ENCODE peak calls at places on chromosomes 12 and 14, in seven cellular contexts. J is nucleus accumbens, B is left cardiac atrium, S is RPMI8226, I is HCEC 1CT, Z is M059J, L is HL-60. T is an unnamed sample.

GRCh38 chr12:132181570-132182200 is 37.4 kb downstream of the NOC4L start:
- DNase-seq in I (no peak), B (no peak), S (no peak), L (no peak), Z (no peak), J (no peak), T (no peak)

GRCh38 chr12:104677441-104678089 is 220.8 kb downstream of the CHST11 start:
- DNase-seq in L (no peak), I (no peak), J (no peak), S (no peak), Z (no peak), B (no peak), T (no peak)

GRCh38 chr12:3222935-3223334 is 145.8 kb downstream of the TSPAN9 start:
- DNase-seq in I (no peak), L (no peak), J (no peak), B (no peak), Z (no peak), S (no peak), T (no peak)

GRCh38 chr14:81303258-81303935 is 82.6 kb upstream of the GTF2A1 start:
- DNase-seq in S (peak), J (no peak), B (no peak), I (no peak), L (peak), Z (peak), T (peak)

GRCh38 chr12:12405882-12406281 is 49.0 kb downstream of the BORCS5 start:
- DNase-seq in S (no peak), Z (peak), J (peak), B (no peak), L (no peak), I (no peak), T (no peak)

GRCh38 chr12:1044697-1045096 is 53.7 kb downstream of the ERC1 start:
- DNase-seq in S (no peak), I (peak), J (no peak), Z (peak), L (no peak), B (no peak), T (no peak)

GRCh38 chr12:98861232-98861631 is 216.1 kb downstream of the APAF1 start:
- DNase-seq in J (no peak), B (no peak), S (no peak), Z (no peak), I (no peak), L (no peak), T (no peak)

GRCh38 chr12:42234970-42235369 is 3.1 kb downstream of the YAF2 start:
- DNase-seq in Z (no peak), B (no peak), L (no peak), I (peak), S (no peak), J (no peak), T (no peak)

GRCh38 chr14:81137316-81137715 is 83.4 kb downstream of the GTF2A1 start:
- DNase-seq in Z (peak), J (no peak), B (no peak), I (peak), L (no peak), S (no peak), T (no peak)

GRCh38 chr12:57745485-57745881 is 644 bp downstream of the TSPAN31 start:
- DNase-seq in I (no peak), Z (no peak), J (no peak), S (no peak), L (no peak), B (no peak), T (no peak)

T was measured in OCI-LY7.